ENCODE peak calls at places on chromosomes 11 and 22, in ten cellular contexts. S is RKO; X is K562; A is T-helper 9 cell; M is T follicular helper cell; D is stimulated activated CD4-positive, alpha-beta T cell treated with anti-CD3 and anti-CD28 coated beads, Interleukin-15, amount 100 ng/mL, for 1 hour; U is RWPE1; Y is hippocampal formation; J is epithelial cell of esophagus; V is NCI-H1092. N is an unnamed sample.

GRCh38 chr11:12540913-12541587 is 133.2 kb upstream of the TEAD1 start:
- DNase-seq in U (peak; percentile 40), S (no peak), J (peak; percentile 37), Y (no peak), D (no peak), A (no peak), X (no peak), V (no peak), M (no peak), N (no peak)

GRCh38 chr11:77819921-77820564 is 479 bp downstream of the RSF1 start:
- DNase-seq in A (peak; percentile 25), U (peak; percentile 51), M (peak; percentile 14), V (peak; percentile 46), D (peak; percentile 9), X (peak; percentile 79), Y (peak; percentile 46), J (peak; percentile 41), S (peak; percentile 52), N (no peak)

GRCh38 chr22:50621948-50622722 is 5.8 kb downstream of the ARSA start:
- DNase-seq in Y (no peak), X (no peak), J (peak; percentile 58), M (no peak), S (no peak), A (no peak), U (no peak), D (no peak), V (no peak), N (no peak)

GRCh38 chr11:66617148-66617814 is 851 bp downstream of the RBM14 start:
- DNase-seq in Y (no peak), A (no peak), U (peak; percentile 24), V (peak; percentile 62), D (no peak), J (peak; percentile 72), X (no peak), M (no peak), S (peak; percentile 85), N (peak; percentile 30)

GRCh38 chr11:9180784-9181183 is 84.4 kb downstream of the DENND5A start:
- DNase-seq in A (no peak), M (no peak), D (no peak), Y (no peak), J (no peak), U (no peak), V (no peak), S (no peak), X (no peak), N (no peak)

GRCh38 chr11:43508511-43508918 is 149.8 kb downstream of the TTC17 start:
- DNase-seq in J (peak; percentile 89), Y (no peak), A (no peak), U (peak; percentile 51), D (no peak), X (no peak), S (peak; percentile 70), M (no peak), V (no peak), N (no peak)

GRCh38 chr11:106998126-106998525 is 20.1 kb downstream of the GUCY1A2 start:
- DNase-seq in Y (no peak), X (no peak), M (no peak), J (no peak), D (no peak), A (no peak), U (no peak), S (no peak), V (no peak), N (no peak)

GRCh38 chr11:118609380-118610219 is 2.2 kb downstream of the PHLDB1 start:
- DNase-seq in J (no peak), V (no peak), S (no peak), Y (peak; percentile 77), M (peak; percentile 9), X (no peak), U (no peak), D (peak; percentile 24), A (peak; percentile 18), N (no peak)

GRCh38 chr22:45743687-45744086 is 72.1 kb downstream of the ATXN10 start:
- DNase-seq in D (no peak), V (no peak), Y (no peak), A (no peak), U (no peak), M (no peak), J (peak; percentile 35), S (no peak), X (no peak), N (peak; percentile 76)

GRCh38 chr11:63805844-63806415 is 7.3 kb upstream of the SPINDOC start:
- DNase-seq in J (no peak), Y (no peak), V (no peak), D (no peak), U (no peak), M (no peak), S (no peak), X (no peak), A (no peak), N (no peak)

GRCh38 chr11:66967670-66968425 is 7.3 kb upstream of the C11orf86 start:
- DNase-seq in U (peak; percentile 66), V (no peak), S (peak; percentile 40), D (no peak), X (no peak), A (no peak), J (peak; percentile 95), Y (no peak), M (no peak), N (no peak)

GRCh38 chr11:57237204-57237681 is at the start of gene APLNR:
- DNase-seq in X (peak; percentile 63), S (no peak), U (no peak), A (no peak), D (no peak), M (no peak), J (no peak), V (no peak), Y (no peak), N (no peak)

GRCh38 chr11:20647976-20648565 is 21.3 kb upstream of the NELL1 start:
- DNase-seq in J (peak; percentile 64), U (peak; percentile 57), A (peak; percentile 5), Y (no peak), V (peak; percentile 44), S (peak; percentile 43), M (no peak), X (peak; percentile 64), D (no peak), N (no peak)

GRCh38 chr22:22816171-22816514 is 71.5 kb upstream of the IGLL5 start:
- DNase-seq in J (no peak), S (no peak), X (no peak), D (no peak), V (no peak), Y (no peak), A (no peak), M (no peak), U (no peak), N (no peak)

GRCh38 chr11:25436326-25436725 is 895.6 kb upstream of the ANO3 start:
- DNase-seq in Y (no peak), D (no peak), J (no peak), X (no peak), A (no peak), V (no peak), M (no peak), S (no peak), U (no peak), N (no peak)

GRCh38 chr11:1199689-1200610 is 22.9 kb upstream of the MUC5B start:
- DNase-seq in J (no peak), A (no peak), U (no peak), X (no peak), V (no peak), S (no peak), Y (no peak), M (no peak), D (no peak), N (peak; percentile 58)

GRCh38 chr22:24153959-24154358 is 27.3 kb upstream of the SUSD2 start:
- DNase-seq in Y (no peak), M (no peak), U (no peak), J (no peak), D (no peak), V (no peak), S (no peak), A (no peak), X (no peak), N (no peak)

GRCh38 chr11:125166347-125166841 is 1.8 kb downstream of the PKNOX2 start:
- DNase-seq in S (no peak), A (no peak), V (no peak), D (no peak), M (no peak), U (no peak), X (no peak), Y (no peak), J (no peak), N (no peak)

GRCh38 chr11:15146271-15147003 is 31.7 kb downstream of the INSC start:
- DNase-seq in D (no peak), S (no peak), J (peak; percentile 51), Y (no peak), V (no peak), X (no peak), M (no peak), U (no peak), A (no peak), N (no peak)

N was measured in ascending aorta.